ENCODE peak calls at places on chromosomes 2 and 18, in six cellular contexts. H is substantia nigra, N is GM18507, P is iPS-NIHi11, E is neural crest cell, O is endothelial cell of umbilical vein. I is an unnamed sample.
A peak's percentile ranks its signal among the peaks of the same experiment; 100 is the strongest.

GRCh38 chr2:66948234-66948633 is 448.9 kb upstream of the ETAA1 start:
- DNase-seq in P (no peak), O (no peak), N (no peak), E (no peak), H (no peak), I (no peak)

GRCh38 chr2:101349893-101350662 is 37.2 kb downstream of the CREG2 start:
- DNase-seq in N (no peak), H (peak; percentile 26), P (no peak), O (no peak), E (no peak), I (no peak)

GRCh38 chr2:39124770-39125075 is 3.9 kb upstream of the SOS1 start:
- DNase-seq in O (no peak), N (no peak), E (no peak), P (no peak), H (no peak), I (no peak)

GRCh38 chr2:238370482-238371372 is 50.4 kb downstream of the TRAF3IP1 start:
- DNase-seq in N (no peak), P (peak; percentile 64), O (peak; percentile 55), H (peak; percentile 29), E (peak; percentile 43), I (peak; percentile 70)

GRCh38 chr2:229348135-229348534 is 77.0 kb upstream of the PID1 start:
- DNase-seq in E (no peak), H (no peak), N (no peak), P (no peak), O (no peak), I (no peak)

GRCh38 chr2:109218087-109218791 is 89.2 kb downstream of the SH3RF3 start:
- DNase-seq in H (peak; percentile 16), N (no peak), O (no peak), E (no peak), P (no peak), I (no peak)

GRCh38 chr18:57943723-57944122 is 100.3 kb upstream of the NEDD4L start:
- DNase-seq in N (no peak), H (no peak), O (no peak), E (no peak), P (no peak), I (no peak)

GRCh38 chr2:202158796-202159195 is 79.6 kb downstream of the SUMO1 start:
- DNase-seq in P (no peak), O (no peak), H (no peak), E (no peak), N (no peak), I (no peak)

GRCh38 chr2:191757256-191757655 is 79.3 kb downstream of the NABP1 start:
- DNase-seq in N (no peak), O (no peak), E (no peak), P (no peak), H (no peak), I (no peak)

GRCh38 chr2:189439342-189439741 is 1.9 kb upstream of the WDR75 start:
- DNase-seq in E (no peak), H (no peak), P (no peak), N (no peak), O (no peak), I (no peak)

GRCh38 chr18:32714571-32715148 is 58.2 kb downstream of the KLHL14 start:
- DNase-seq in O (peak; percentile 81), E (peak; percentile 47), P (peak; percentile 76), H (no peak), N (peak; percentile 7), I (no peak)

GRCh38 chr18:2846638-2847340 is at the start of gene EMILIN2:
- DNase-seq in E (peak; percentile 29), N (no peak), O (peak; percentile 18), H (no peak), P (peak; percentile 77), I (peak; percentile 83)

GRCh38 chr2:217926801-217927200 is 76.0 kb downstream of the TNS1 start:
- DNase-seq in H (no peak), O (no peak), P (no peak), N (no peak), E (no peak), I (no peak)

GRCh38 chr2:202290970-202291369 is 25.4 kb downstream of the NOP58 start:
- DNase-seq in N (no peak), H (no peak), P (no peak), O (no peak), E (no peak), I (no peak)

GRCh38 chr18:22332590-22332989 is 85.1 kb downstream of the CTAGE1 start:
- DNase-seq in P (peak; percentile 68), N (no peak), O (no peak), H (no peak), E (no peak), I (no peak)

GRCh38 chr2:211351998-211352397 is 795.6 kb downstream of the CPS1 start:
- DNase-seq in H (peak; percentile 22), O (no peak), N (no peak), P (no peak), E (no peak), I (peak; percentile 32)

I was measured in left ventricle myocardium superior.